ENCODE peak calls at places on chromosomes 3 and 15, in five cellular contexts. One of them, this sample, is unnamed.

GRCh38 chr3:42226470-42227425 is 39.2 kb downstream of the CCK start:
- DNase-seq in HepG2: no peak
- DNase-seq in K562: peak; percentile 32
- DNase-seq in GM12878: no peak
- DNase-seq in SK-N-SH: no peak
- DNase-seq in this sample: no peak

GRCh38 chr3:12509466-12509865 is 25.2 kb downstream of the TSEN2 start:
- DNase-seq in HepG2: no peak
- DNase-seq in K562: no peak
- DNase-seq in GM12878: no peak
- DNase-seq in SK-N-SH: no peak
- DNase-seq in this sample: no peak

GRCh38 chr15:31439328-31439727 is 112.7 kb downstream of the KLF13 start:
- DNase-seq in HepG2: peak; percentile 35
- DNase-seq in K562: peak; percentile 44
- DNase-seq in GM12878: no peak
- DNase-seq in SK-N-SH: no peak
- DNase-seq in this sample: peak; percentile 21

GRCh38 chr15:49495993-49496747 is 73.1 kb downstream of the FGF7 start:
- DNase-seq in HepG2: no peak
- DNase-seq in K562: no peak
- DNase-seq in GM12878: no peak
- DNase-seq in SK-N-SH: no peak
- DNase-seq in this sample: no peak

GRCh38 chr3:127689266-127689860 is 16.6 kb downstream of the ABTB1 start:
- DNase-seq in HepG2: no peak
- DNase-seq in K562: no peak
- DNase-seq in GM12878: no peak
- DNase-seq in SK-N-SH: no peak
- DNase-seq in this sample: no peak

GRCh38 chr3:167187211-167187610 is 192.9 kb downstream of the ZBBX start:
- DNase-seq in HepG2: no peak
- DNase-seq in K562: no peak
- DNase-seq in GM12878: no peak
- DNase-seq in SK-N-SH: no peak
- DNase-seq in this sample: no peak

GRCh38 chr15:87348746-87349145 is 907.8 kb downstream of the NTRK3 start:
- DNase-seq in HepG2: no peak
- DNase-seq in K562: no peak
- DNase-seq in GM12878: no peak
- DNase-seq in SK-N-SH: no peak
- DNase-seq in this sample: no peak

GRCh38 chr3:140015741-140016140 is 80.8 kb downstream of the CLSTN2 start:
- DNase-seq in HepG2: no peak
- DNase-seq in K562: no peak
- DNase-seq in GM12878: no peak
- DNase-seq in SK-N-SH: no peak
- DNase-seq in this sample: no peak

GRCh38 chr15:44812029-44812517 is 75.7 kb downstream of the TRIM69 start:
- DNase-seq in HepG2: peak; percentile 93
- DNase-seq in K562: no peak
- DNase-seq in GM12878: no peak
- DNase-seq in SK-N-SH: no peak
- DNase-seq in this sample: no peak

GRCh38 chr3:18669374-18669773 is 244.2 kb upstream of the SATB1 start:
- DNase-seq in HepG2: no peak
- DNase-seq in K562: no peak
- DNase-seq in GM12878: no peak
- DNase-seq in SK-N-SH: no peak
- DNase-seq in this sample: no peak

GRCh38 chr3:143067201-143067600 is 52.4 kb upstream of the CHST2 start:
- DNase-seq in HepG2: no peak
- DNase-seq in K562: no peak
- DNase-seq in GM12878: no peak
- DNase-seq in SK-N-SH: no peak
- DNase-seq in this sample: no peak

GRCh38 chr3:146465713-146466465 is 3.5 kb downstream of the PLSCR2 start:
- DNase-seq in HepG2: no peak
- DNase-seq in K562: no peak
- DNase-seq in GM12878: no peak
- DNase-seq in SK-N-SH: no peak
- DNase-seq in this sample: no peak

GRCh38 chr3:105584351-105584790 is 217.7 kb downstream of the ALCAM start:
- DNase-seq in HepG2: no peak
- DNase-seq in K562: no peak
- DNase-seq in GM12878: no peak
- DNase-seq in SK-N-SH: no peak
- DNase-seq in this sample: no peak

GRCh38 chr15:71811752-71812735 is 1.7 kb downstream of the NR2E3 start:
- DNase-seq in HepG2: no peak
- DNase-seq in K562: no peak
- DNase-seq in GM12878: no peak
- DNase-seq in SK-N-SH: peak; percentile 20
- DNase-seq in this sample: no peak

GRCh38 chr3:16828815-16829214 is 55.9 kb upstream of the PLCL2 start:
- DNase-seq in HepG2: no peak
- DNase-seq in K562: peak; percentile 21
- DNase-seq in GM12878: no peak
- DNase-seq in SK-N-SH: no peak
- DNase-seq in this sample: peak; percentile 55

GRCh38 chr3:133805384-133805701 is 272 bp upstream of the SRPRB start:
- DNase-seq in HepG2: no peak
- DNase-seq in K562: no peak
- DNase-seq in GM12878: no peak
- DNase-seq in SK-N-SH: peak; percentile 22
- DNase-seq in this sample: no peak

GRCh38 chr15:51536965-51537574 is 85.5 kb downstream of the DMXL2 start:
- DNase-seq in HepG2: peak; percentile 3
- DNase-seq in K562: peak; percentile 37
- DNase-seq in GM12878: no peak
- DNase-seq in SK-N-SH: peak; percentile 9
- DNase-seq in this sample: peak; percentile 10

GRCh38 chr3:179933079-179933478 is 103.7 kb downstream of the PEX5L start:
- DNase-seq in HepG2: no peak
- DNase-seq in K562: no peak
- DNase-seq in GM12878: no peak
- DNase-seq in SK-N-SH: no peak
- DNase-seq in this sample: no peak

DNA sequence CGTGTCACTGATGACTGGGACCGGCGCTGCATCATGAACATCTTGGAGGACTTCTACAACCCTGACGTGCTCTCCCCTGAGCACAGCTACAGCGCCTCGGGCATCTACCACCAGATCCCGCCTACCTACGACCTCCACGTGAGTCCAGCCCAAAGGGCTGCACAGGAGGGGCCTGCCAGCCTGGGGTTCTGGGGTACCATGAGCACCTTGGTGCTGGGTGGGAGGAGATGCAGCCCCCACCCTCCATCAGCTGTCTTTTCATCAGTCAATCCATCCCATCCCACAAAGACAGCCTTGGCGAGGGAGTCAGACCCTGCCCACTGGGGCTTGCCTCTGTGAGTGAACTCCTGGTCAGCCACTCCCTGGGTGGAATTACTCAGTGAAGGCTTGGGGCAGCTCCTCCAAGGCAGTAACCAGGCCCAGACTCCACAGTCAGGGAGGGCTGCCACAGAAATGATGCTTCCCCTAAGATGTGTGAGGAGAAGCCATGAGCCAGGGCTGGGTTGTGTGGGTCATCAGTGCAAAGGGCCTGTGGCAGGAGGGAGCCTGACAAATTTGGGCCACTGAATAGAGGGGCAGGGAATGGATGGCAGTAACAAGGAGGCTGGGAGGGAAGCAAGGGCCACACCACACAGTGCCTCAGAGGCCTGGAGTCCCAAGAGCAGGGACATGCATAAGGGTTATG is 47.9 kb downstream of the SEMA3G start:
- DNase-seq in HepG2: no peak
- DNase-seq in K562: no peak
- DNase-seq in GM12878: no peak
- DNase-seq in SK-N-SH: no peak
- DNase-seq in this sample: no peak
- TF ChIP-seq ZBTB33 in HepG2: no peak
- TF ChIP-seq ZBTB33 in K562: no peak
- TF ChIP-seq ZBTB33 in GM12878: no peak
- TF ChIP-seq ZBTB33 in SK-N-SH: no peak
- TF ChIP-seq ZBTB33 in this sample: no peak

GRCh38 chr3:59426851-59427565 is 377.2 kb upstream of the CFAP20DC start:
- DNase-seq in HepG2: no peak
- DNase-seq in K562: no peak
- DNase-seq in GM12878: no peak
- DNase-seq in SK-N-SH: no peak
- DNase-seq in this sample: no peak
- TF ChIP-seq ZBTB33 in HepG2: no peak
- TF ChIP-seq ZBTB33 in K562: no peak
- TF ChIP-seq ZBTB33 in GM12878: no peak
- TF ChIP-seq ZBTB33 in SK-N-SH: no peak
- TF ChIP-seq ZBTB33 in this sample: no peak

GRCh38 chr15:88776646-88777045 is 26.6 kb upstream of the ACAN start:
- DNase-seq in HepG2: no peak
- DNase-seq in K562: no peak
- DNase-seq in GM12878: no peak
- DNase-seq in SK-N-SH: no peak
- DNase-seq in this sample: no peak
- TF ChIP-seq ZBTB33 in HepG2: no peak
- TF ChIP-seq ZBTB33 in K562: no peak
- TF ChIP-seq ZBTB33 in GM12878: no peak
- TF ChIP-seq ZBTB33 in SK-N-SH: no peak
- TF ChIP-seq ZBTB33 in this sample: no peak

GRCh38 chr3:38521391-38521987 is 25.3 kb downstream of the EXOG start:
- DNase-seq in HepG2: peak; percentile 56
- DNase-seq in K562: peak; percentile 65
- DNase-seq in GM12878: peak; percentile 27
- DNase-seq in SK-N-SH: peak; percentile 70
- DNase-seq in this sample: peak; percentile 62
- TF ChIP-seq ZBTB33 in HepG2: no peak
- TF ChIP-seq ZBTB33 in K562: no peak
- TF ChIP-seq ZBTB33 in GM12878: no peak
- TF ChIP-seq ZBTB33 in SK-N-SH: no peak
- TF ChIP-seq ZBTB33 in this sample: no peak

DNA sequence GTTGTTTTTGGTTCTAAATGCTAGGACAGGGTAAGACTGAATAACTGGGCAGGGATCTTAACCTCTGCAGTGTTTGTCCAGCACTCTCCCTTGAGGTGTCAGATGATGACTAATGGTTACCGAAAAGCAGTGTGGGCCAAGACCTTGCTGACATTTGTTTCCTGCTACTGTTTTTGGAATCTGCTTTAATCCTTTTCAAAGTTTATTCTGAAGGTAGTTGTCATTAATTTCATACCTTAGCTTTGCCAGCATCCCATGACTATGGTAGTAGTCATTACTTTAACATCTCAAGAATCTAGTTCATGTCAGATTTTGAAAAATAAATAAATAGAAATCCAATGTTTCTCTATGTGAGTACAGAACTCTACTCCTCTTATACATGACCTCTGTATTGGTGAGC is 117.0 kb downstream of the P3H2 start:
- DNase-seq in HepG2: no peak
- DNase-seq in K562: no peak
- DNase-seq in GM12878: no peak
- DNase-seq in SK-N-SH: no peak
- DNase-seq in this sample: peak; percentile 22
- TF ChIP-seq ZBTB33 in HepG2: no peak
- TF ChIP-seq ZBTB33 in K562: no peak
- TF ChIP-seq ZBTB33 in GM12878: no peak
- TF ChIP-seq ZBTB33 in SK-N-SH: no peak
- TF ChIP-seq ZBTB33 in this sample: no peak

DNA sequence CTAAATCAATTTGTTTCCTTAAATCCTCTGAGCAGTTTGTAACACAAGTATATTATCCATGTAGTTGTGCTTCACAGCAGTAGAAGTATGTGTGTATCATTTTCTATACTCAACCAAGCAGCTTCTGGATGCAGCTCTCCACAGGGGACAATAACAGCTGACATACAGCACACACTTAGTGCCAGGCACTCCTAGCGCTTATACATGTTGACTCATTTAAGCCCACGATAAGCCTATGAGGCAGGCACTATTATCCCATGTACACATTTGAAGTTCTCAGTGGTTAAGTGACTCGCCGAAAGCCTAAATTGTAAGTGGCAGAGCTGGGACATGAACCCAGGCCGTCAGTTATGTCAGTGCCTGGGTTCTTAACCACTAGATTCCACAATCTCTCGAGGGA is 20.3 kb upstream of the LPP start:
- DNase-seq in HepG2: no peak
- DNase-seq in K562: no peak
- DNase-seq in GM12878: no peak
- DNase-seq in SK-N-SH: no peak
- DNase-seq in this sample: no peak
- TF ChIP-seq ZBTB33 in HepG2: no peak
- TF ChIP-seq ZBTB33 in K562: no peak
- TF ChIP-seq ZBTB33 in GM12878: no peak
- TF ChIP-seq ZBTB33 in SK-N-SH: no peak
- TF ChIP-seq ZBTB33 in this sample: no peak